ENCODE peak calls at places on chromosomes 13 and 19, in ten cellular contexts. One of them, this sample, is unnamed.

GRCh38 chr13:40220299-40220935 is 446.0 kb downstream of the FOXO1 start:
- DNase-seq in heart right ventricle: no peak
- DNase-seq in BE2C: no peak
- DNase-seq in right cardiac atrium: no peak
- DNase-seq in adrenal gland: no peak
- DNase-seq in uterus: no peak
- DNase-seq in mucosa of descending colon: no peak
- DNase-seq in heart left ventricle: no peak
- DNase-seq in transverse colon: no peak
- DNase-seq in ovary: no peak
- DNase-seq in this sample: no peak

GRCh38 chr13:59531571-59532091 is 632.1 kb downstream of the DIAPH3 start:
- DNase-seq in ovary: peak; percentile 63
- DNase-seq in uterus: peak; percentile 25
- DNase-seq in heart right ventricle: peak; percentile 92
- DNase-seq in mucosa of descending colon: peak; percentile 60
- DNase-seq in heart left ventricle: peak; percentile 87
- DNase-seq in right cardiac atrium: peak; percentile 90
- DNase-seq in BE2C: peak; percentile 77
- DNase-seq in adrenal gland: peak; percentile 90
- DNase-seq in transverse colon: peak; percentile 40
- DNase-seq in this sample: no peak

GRCh38 chr13:43054803-43055802 is 31.7 kb downstream of the DNAJC15 start:
- DNase-seq in transverse colon: no peak
- DNase-seq in adrenal gland: peak; percentile 60
- DNase-seq in mucosa of descending colon: peak; percentile 45
- DNase-seq in uterus: peak; percentile 61
- DNase-seq in heart left ventricle: peak; percentile 34
- DNase-seq in BE2C: peak; percentile 16
- DNase-seq in heart right ventricle: peak; percentile 29
- DNase-seq in right cardiac atrium: peak; percentile 27
- DNase-seq in ovary: peak; percentile 66
- DNase-seq in this sample: no peak

GRCh38 chr13:20344836-20345490 is 112.8 kb upstream of the GJB6 start:
- DNase-seq in BE2C: no peak
- DNase-seq in uterus: no peak
- DNase-seq in heart right ventricle: no peak
- DNase-seq in mucosa of descending colon: no peak
- DNase-seq in right cardiac atrium: no peak
- DNase-seq in heart left ventricle: no peak
- DNase-seq in transverse colon: no peak
- DNase-seq in ovary: no peak
- DNase-seq in adrenal gland: no peak
- DNase-seq in this sample: no peak

GRCh38 chr13:41909524-41909923 is 51.4 kb downstream of the VWA8 start:
- DNase-seq in mucosa of descending colon: no peak
- DNase-seq in adrenal gland: no peak
- DNase-seq in ovary: no peak
- DNase-seq in heart left ventricle: no peak
- DNase-seq in uterus: no peak
- DNase-seq in BE2C: no peak
- DNase-seq in transverse colon: no peak
- DNase-seq in heart right ventricle: no peak
- DNase-seq in right cardiac atrium: no peak
- DNase-seq in this sample: no peak

GRCh38 chr13:74987124-74987690 is 494.8 kb downstream of the TBC1D4 start:
- DNase-seq in uterus: no peak
- DNase-seq in right cardiac atrium: no peak
- DNase-seq in mucosa of descending colon: no peak
- DNase-seq in ovary: no peak
- DNase-seq in heart right ventricle: no peak
- DNase-seq in BE2C: no peak
- DNase-seq in adrenal gland: no peak
- DNase-seq in heart left ventricle: no peak
- DNase-seq in transverse colon: no peak
- DNase-seq in this sample: no peak

GRCh38 chr13:44713793-44714469 is 137.8 kb upstream of the TSC22D1 start:
- DNase-seq in uterus: no peak
- DNase-seq in heart right ventricle: no peak
- DNase-seq in transverse colon: no peak
- DNase-seq in mucosa of descending colon: no peak
- DNase-seq in heart left ventricle: no peak
- DNase-seq in right cardiac atrium: peak; percentile 26
- DNase-seq in BE2C: no peak
- DNase-seq in adrenal gland: no peak
- DNase-seq in ovary: no peak
- DNase-seq in this sample: no peak

GRCh38 chr13:79522583-79522982 is 41.6 kb downstream of the NDFIP2 start:
- DNase-seq in right cardiac atrium: no peak
- DNase-seq in uterus: no peak
- DNase-seq in ovary: no peak
- DNase-seq in adrenal gland: no peak
- DNase-seq in heart left ventricle: no peak
- DNase-seq in transverse colon: no peak
- DNase-seq in mucosa of descending colon: peak; percentile 14
- DNase-seq in heart right ventricle: no peak
- DNase-seq in BE2C: no peak
- DNase-seq in this sample: no peak

GRCh38 chr13:79631260-79631659 is 150.3 kb downstream of the NDFIP2 start:
- DNase-seq in mucosa of descending colon: no peak
- DNase-seq in uterus: no peak
- DNase-seq in adrenal gland: peak; percentile 41
- DNase-seq in heart left ventricle: no peak
- DNase-seq in BE2C: peak; percentile 73
- DNase-seq in ovary: no peak
- DNase-seq in right cardiac atrium: no peak
- DNase-seq in transverse colon: no peak
- DNase-seq in heart right ventricle: peak; percentile 7
- DNase-seq in this sample: no peak

GRCh38 chr13:50580684-50581305 is 262.7 kb downstream of the DLEU7 start:
- DNase-seq in right cardiac atrium: no peak
- DNase-seq in mucosa of descending colon: no peak
- DNase-seq in uterus: no peak
- DNase-seq in adrenal gland: no peak
- DNase-seq in heart left ventricle: no peak
- DNase-seq in ovary: no peak
- DNase-seq in BE2C: no peak
- DNase-seq in heart right ventricle: peak; percentile 40
- DNase-seq in transverse colon: no peak
- DNase-seq in this sample: no peak

GRCh38 chr13:46899801-46900200 is 2.9 kb upstream of the HTR2A start:
- DNase-seq in BE2C: no peak
- DNase-seq in heart right ventricle: no peak
- DNase-seq in ovary: no peak
- DNase-seq in right cardiac atrium: no peak
- DNase-seq in heart left ventricle: no peak
- DNase-seq in transverse colon: no peak
- DNase-seq in uterus: no peak
- DNase-seq in mucosa of descending colon: no peak
- DNase-seq in adrenal gland: no peak
- DNase-seq in this sample: no peak

GRCh38 chr19:3234800-3235199 is 10.3 kb downstream of the CELF5 start:
- DNase-seq in BE2C: peak; percentile 31
- DNase-seq in uterus: no peak
- DNase-seq in ovary: no peak
- DNase-seq in right cardiac atrium: no peak
- DNase-seq in heart right ventricle: no peak
- DNase-seq in heart left ventricle: no peak
- DNase-seq in transverse colon: no peak
- DNase-seq in adrenal gland: no peak
- DNase-seq in mucosa of descending colon: no peak
- DNase-seq in this sample: no peak

GRCh38 chr13:60679131-60679530 is 282.1 kb downstream of the TDRD3 start:
- DNase-seq in mucosa of descending colon: no peak
- DNase-seq in heart left ventricle: no peak
- DNase-seq in BE2C: no peak
- DNase-seq in uterus: no peak
- DNase-seq in adrenal gland: no peak
- DNase-seq in heart right ventricle: no peak
- DNase-seq in ovary: no peak
- DNase-seq in right cardiac atrium: no peak
- DNase-seq in transverse colon: no peak
- DNase-seq in this sample: no peak

GRCh38 chr13:30869491-30869890 is 36.6 kb upstream of the MEDAG start:
- DNase-seq in heart left ventricle: no peak
- DNase-seq in transverse colon: no peak
- DNase-seq in ovary: peak; percentile 86
- DNase-seq in adrenal gland: no peak
- DNase-seq in mucosa of descending colon: no peak
- DNase-seq in BE2C: no peak
- DNase-seq in right cardiac atrium: peak; percentile 75
- DNase-seq in uterus: peak; percentile 69
- DNase-seq in heart right ventricle: no peak
- DNase-seq in this sample: no peak

GRCh38 chr13:93080587-93080986 is 146.0 kb upstream of the GPC6 start:
- DNase-seq in uterus: no peak
- DNase-seq in transverse colon: no peak
- DNase-seq in mucosa of descending colon: no peak
- DNase-seq in BE2C: peak; percentile 20
- DNase-seq in heart left ventricle: no peak
- DNase-seq in adrenal gland: no peak
- DNase-seq in ovary: no peak
- DNase-seq in heart right ventricle: no peak
- DNase-seq in right cardiac atrium: no peak
- DNase-seq in this sample: no peak

GRCh38 chr19:50952890-50953289 is at the start of gene KLK5:
- DNase-seq in transverse colon: no peak
- DNase-seq in heart left ventricle: no peak
- DNase-seq in right cardiac atrium: no peak
- DNase-seq in adrenal gland: no peak
- DNase-seq in heart right ventricle: no peak
- DNase-seq in mucosa of descending colon: no peak
- DNase-seq in uterus: no peak
- DNase-seq in ovary: no peak
- DNase-seq in BE2C: no peak
- DNase-seq in this sample: no peak

GRCh38 chr13:19984430-19985218 is 26.1 kb downstream of the ZMYM2 start:
- DNase-seq in heart left ventricle: no peak
- DNase-seq in transverse colon: no peak
- DNase-seq in BE2C: no peak
- DNase-seq in mucosa of descending colon: no peak
- DNase-seq in uterus: no peak
- DNase-seq in adrenal gland: no peak
- DNase-seq in right cardiac atrium: no peak
- DNase-seq in heart right ventricle: no peak
- DNase-seq in ovary: no peak
- DNase-seq in this sample: no peak

GRCh38 chr19:43782689-43783231 is 2.0 kb upstream of the KCNN4 start:
- DNase-seq in adrenal gland: no peak
- DNase-seq in transverse colon: peak; percentile 88
- DNase-seq in heart left ventricle: no peak
- DNase-seq in right cardiac atrium: no peak
- DNase-seq in mucosa of descending colon: peak; percentile 77
- DNase-seq in ovary: no peak
- DNase-seq in heart right ventricle: no peak
- DNase-seq in BE2C: no peak
- DNase-seq in uterus: no peak
- DNase-seq in this sample: no peak

GRCh38 chr19:18364826-18365528 is 21.0 kb upstream of the GDF15 start:
- DNase-seq in heart right ventricle: peak; percentile 90
- DNase-seq in heart left ventricle: peak; percentile 85
- DNase-seq in BE2C: peak; percentile 84
- DNase-seq in uterus: peak; percentile 66
- DNase-seq in adrenal gland: peak; percentile 94
- DNase-seq in right cardiac atrium: peak; percentile 47
- DNase-seq in mucosa of descending colon: peak; percentile 95
- DNase-seq in transverse colon: peak; percentile 90
- DNase-seq in ovary: peak; percentile 84
- DNase-seq in this sample: no peak

GRCh38 chr19:35347171-35347929 is at the start of gene FFAR1:
- DNase-seq in heart right ventricle: no peak
- DNase-seq in ovary: peak; percentile 30
- DNase-seq in right cardiac atrium: no peak
- DNase-seq in adrenal gland: peak; percentile 17
- DNase-seq in mucosa of descending colon: peak; percentile 33
- DNase-seq in transverse colon: peak; percentile 40
- DNase-seq in uterus: no peak
- DNase-seq in heart left ventricle: no peak
- DNase-seq in BE2C: no peak
- DNase-seq in this sample: peak; percentile 89
- H3K4me1 ChIP-seq in heart right ventricle: no peaks in the 10 kb centered on the region
- H3K4me1 ChIP-seq in ovary: peaks cover 3% of the 10 kb centered on the region
- H3K4me1 ChIP-seq in right cardiac atrium: no peaks in the 10 kb centered on the region
- H3K4me1 ChIP-seq in adrenal gland: no peaks in the 10 kb centered on the region
- H3K4me1 ChIP-seq in mucosa of descending colon: no peaks in the 10 kb centered on the region
- H3K4me1 ChIP-seq in transverse colon: no peaks in the 10 kb centered on the region
- H3K4me1 ChIP-seq in uterus: no peaks in the 10 kb centered on the region
- H3K4me1 ChIP-seq in heart left ventricle: peaks cover 26% of the 10 kb centered on the region
- H3K4me1 ChIP-seq in BE2C: no peaks in the 10 kb centered on the region
- H3K4me1 ChIP-seq in this sample: no peaks in the 10 kb centered on the region

DNA sequence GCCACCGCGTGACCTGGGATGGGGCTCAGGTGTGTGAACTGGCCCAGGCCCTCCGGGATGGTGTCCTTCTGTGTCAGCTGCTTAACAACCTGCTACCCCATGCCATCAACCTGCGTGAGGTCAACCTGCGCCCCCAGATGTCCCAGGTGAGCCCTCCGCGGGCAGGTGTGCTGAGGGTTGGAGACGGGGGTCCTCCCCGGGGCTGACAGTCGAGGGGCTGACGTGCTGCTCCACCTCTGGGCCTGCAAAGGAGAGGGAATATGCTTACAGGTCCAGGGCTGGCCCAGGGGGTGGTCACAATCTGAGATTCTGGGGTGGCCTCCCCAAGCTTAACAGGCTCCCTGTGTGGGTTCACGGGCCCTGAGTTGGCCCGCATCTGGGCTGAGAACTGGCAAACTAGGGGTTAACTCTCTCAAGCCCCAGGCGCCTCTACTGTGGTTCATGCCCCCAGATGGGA is 386 bp downstream of the VAV1 start:
- DNase-seq in heart right ventricle: no peak
- DNase-seq in transverse colon: no peak
- DNase-seq in heart left ventricle: no peak
- DNase-seq in ovary: no peak
- DNase-seq in adrenal gland: no peak
- DNase-seq in BE2C: no peak
- DNase-seq in mucosa of descending colon: no peak
- DNase-seq in uterus: no peak
- DNase-seq in right cardiac atrium: no peak
- DNase-seq in this sample: no peak
- H3K4me3 ChIP-seq in heart right ventricle: no peak overlapping the region
- H3K4me3 ChIP-seq in transverse colon: peak overlapping the region; percentile 31
- H3K4me3 ChIP-seq in heart left ventricle: peak overlapping the region; percentile 27
- H3K4me3 ChIP-seq in ovary: peak overlapping the region; percentile 10
- H3K4me3 ChIP-seq in adrenal gland: peak overlapping the region; percentile 47
- H3K4me3 ChIP-seq in BE2C: no peak overlapping the region
- H3K4me3 ChIP-seq in mucosa of descending colon: peak overlapping the region; percentile 22
- H3K4me3 ChIP-seq in uterus: peak overlapping the region; percentile 7
- H3K4me3 ChIP-seq in right cardiac atrium: peak overlapping the region; percentile 23
- H3K4me3 ChIP-seq in this sample: peak overlapping the region; percentile 37

GRCh38 chr19:1106841-1107654 is 3.3 kb downstream of the GPX4 start:
- DNase-seq in ovary: no peak
- DNase-seq in heart left ventricle: no peak
- DNase-seq in mucosa of descending colon: no peak
- DNase-seq in transverse colon: peak; percentile 32
- DNase-seq in BE2C: no peak
- DNase-seq in right cardiac atrium: peak; percentile 47
- DNase-seq in heart right ventricle: no peak
- DNase-seq in adrenal gland: no peak
- DNase-seq in uterus: no peak
- DNase-seq in this sample: no peak
- H3K4me1 ChIP-seq in ovary: peaks cover 24% of the 10 kb centered on the region
- H3K4me1 ChIP-seq in heart left ventricle: peaks cover 40% of the 10 kb centered on the region
- H3K4me1 ChIP-seq in mucosa of descending colon: peaks cover 21% of the 10 kb centered on the region
- H3K4me1 ChIP-seq in transverse colon: peaks cover 43% of the 10 kb centered on the region
- H3K4me1 ChIP-seq in BE2C: peaks cover 2% of the 10 kb centered on the region
- H3K4me1 ChIP-seq in right cardiac atrium: peaks cover 3% of the 10 kb centered on the region
- H3K4me1 ChIP-seq in heart right ventricle: peaks cover 35% of the 10 kb centered on the region
- H3K4me1 ChIP-seq in adrenal gland: peaks cover 32% of the 10 kb centered on the region
- H3K4me1 ChIP-seq in uterus: peaks cover 19% of the 10 kb centered on the region
- H3K4me1 ChIP-seq in this sample: peaks cover 53% of the 10 kb centered on the region

GRCh38 chr13:73401769-73402168 is 343.0 kb downstream of the KLF5 start:
- DNase-seq in BE2C: no peak
- DNase-seq in heart left ventricle: no peak
- DNase-seq in right cardiac atrium: no peak
- DNase-seq in uterus: no peak
- DNase-seq in mucosa of descending colon: no peak
- DNase-seq in ovary: no peak
- DNase-seq in heart right ventricle: no peak
- DNase-seq in transverse colon: no peak
- DNase-seq in adrenal gland: no peak
- DNase-seq in this sample: no peak
- H3K4me3 ChIP-seq in BE2C: no peak overlapping the region
- H3K4me3 ChIP-seq in heart left ventricle: no peak overlapping the region
- H3K4me3 ChIP-seq in right cardiac atrium: no peak overlapping the region
- H3K4me3 ChIP-seq in uterus: no peak overlapping the region
- H3K4me3 ChIP-seq in mucosa of descending colon: no peak overlapping the region
- H3K4me3 ChIP-seq in ovary: no peak overlapping the region
- H3K4me3 ChIP-seq in heart right ventricle: no peak overlapping the region
- H3K4me3 ChIP-seq in transverse colon: no peak overlapping the region
- H3K4me3 ChIP-seq in adrenal gland: no peak overlapping the region
- H3K4me3 ChIP-seq in this sample: no peak overlapping the region